ENCODE peak calls at places on chromosomes 11 and 22, in ten cellular contexts. One of them, this sample, is unnamed. For H3K36me3 and H3K27me3, the result is how much of the 10 kb centered on the place peaks cover.

GRCh38 chr22:44783581-44783980 is 31.2 kb downstream of the ARHGAP8 start:
- DNase-seq in SJSA1: no peak
- DNase-seq in endodermal cell: no peak
- DNase-seq in ovary: no peak
- DNase-seq in colonic mucosa: peak
- DNase-seq in GM12878: no peak
- DNase-seq in endothelial cell of umbilical vein: no peak
- DNase-seq in H7: peak
- DNase-seq in HAP-1: no peak
- DNase-seq in mammary epithelial cell: no peak
- DNase-seq in this sample: no peak

GRCh38 chr11:91220476-91221202 is 997.8 kb upstream of the CHORDC1 start:
- DNase-seq in SJSA1: no peak
- DNase-seq in endodermal cell: no peak
- DNase-seq in ovary: no peak
- DNase-seq in colonic mucosa: no peak
- DNase-seq in GM12878: no peak
- DNase-seq in endothelial cell of umbilical vein: no peak
- DNase-seq in H7: no peak
- DNase-seq in HAP-1: no peak
- DNase-seq in mammary epithelial cell: peak
- DNase-seq in this sample: peak

GRCh38 chr11:92227233-92227593 is 2.6 kb downstream of the FAT3 start:
- DNase-seq in SJSA1: no peak
- DNase-seq in endodermal cell: peak
- DNase-seq in ovary: no peak
- DNase-seq in colonic mucosa: no peak
- DNase-seq in GM12878: no peak
- DNase-seq in endothelial cell of umbilical vein: no peak
- DNase-seq in H7: peak
- DNase-seq in HAP-1: no peak
- DNase-seq in mammary epithelial cell: no peak
- DNase-seq in this sample: no peak

GRCh38 chr22:44363980-44364749 is 51.4 kb upstream of the SHISAL1 start:
- DNase-seq in SJSA1: no peak
- DNase-seq in endodermal cell: peak
- DNase-seq in ovary: peak
- DNase-seq in colonic mucosa: no peak
- DNase-seq in GM12878: no peak
- DNase-seq in endothelial cell of umbilical vein: no peak
- DNase-seq in H7: no peak
- DNase-seq in HAP-1: no peak
- DNase-seq in mammary epithelial cell: no peak
- DNase-seq in this sample: no peak

GRCh38 chr11:95699631-95700470 is 89.7 kb downstream of the FAM76B start:
- DNase-seq in SJSA1: no peak
- DNase-seq in endodermal cell: no peak
- DNase-seq in ovary: no peak
- DNase-seq in colonic mucosa: no peak
- DNase-seq in GM12878: no peak
- DNase-seq in endothelial cell of umbilical vein: no peak
- DNase-seq in H7: no peak
- DNase-seq in HAP-1: no peak
- DNase-seq in mammary epithelial cell: peak
- DNase-seq in this sample: peak

GRCh38 chr22:48250286-48250895 is 1487.9 kb downstream of the TBC1D22A start:
- DNase-seq in SJSA1: no peak
- DNase-seq in endodermal cell: peak
- DNase-seq in ovary: no peak
- DNase-seq in colonic mucosa: no peak
- DNase-seq in GM12878: no peak
- DNase-seq in endothelial cell of umbilical vein: no peak
- DNase-seq in H7: no peak
- DNase-seq in HAP-1: no peak
- DNase-seq in mammary epithelial cell: no peak
- DNase-seq in this sample: no peak

GRCh38 chr11:117871160-117871559 is 5.3 kb downstream of the FXYD6 start:
- DNase-seq in SJSA1: no peak
- DNase-seq in endodermal cell: no peak
- DNase-seq in ovary: no peak
- DNase-seq in colonic mucosa: no peak
- DNase-seq in GM12878: no peak
- DNase-seq in endothelial cell of umbilical vein: no peak
- DNase-seq in H7: no peak
- DNase-seq in HAP-1: no peak
- DNase-seq in mammary epithelial cell: no peak
- DNase-seq in this sample: no peak

GRCh38 chr11:94513091-94513490 is 830 bp downstream of the C11orf97 start:
- DNase-seq in SJSA1: no peak
- DNase-seq in endodermal cell: no peak
- DNase-seq in ovary: no peak
- DNase-seq in colonic mucosa: peak
- DNase-seq in GM12878: no peak
- DNase-seq in endothelial cell of umbilical vein: no peak
- DNase-seq in H7: no peak
- DNase-seq in HAP-1: no peak
- DNase-seq in mammary epithelial cell: peak
- DNase-seq in this sample: peak

DNA sequence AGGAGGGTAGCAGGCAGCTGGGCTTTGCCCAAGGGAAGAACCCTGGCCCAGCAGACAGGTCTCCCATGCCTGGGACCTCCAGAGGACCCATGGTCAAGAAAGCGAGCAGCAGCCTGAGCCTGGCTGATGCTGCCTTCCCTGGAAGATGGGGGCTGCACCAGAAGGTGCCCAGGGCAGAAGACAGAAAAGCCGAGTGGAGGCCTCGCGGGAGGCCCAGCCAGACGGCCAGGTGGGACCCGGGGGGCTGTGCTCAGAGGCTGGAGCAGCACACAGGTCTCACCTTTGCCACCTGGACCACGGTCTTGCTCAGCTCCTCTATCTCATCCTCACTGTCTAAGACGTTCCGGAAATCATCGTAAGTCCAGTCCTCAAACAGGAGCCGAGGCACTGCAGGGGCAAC is 10.9 kb downstream of the CHID1 start:
- DNase-seq in SJSA1: no peak
- DNase-seq in endodermal cell: no peak
- DNase-seq in ovary: no peak
- DNase-seq in colonic mucosa: no peak
- DNase-seq in GM12878: no peak
- DNase-seq in endothelial cell of umbilical vein: no peak
- DNase-seq in H7: no peak
- DNase-seq in HAP-1: no peak
- DNase-seq in mammary epithelial cell: no peak
- DNase-seq in this sample: no peak
- H3K36me3 ChIP-seq in SJSA1: under half
- H3K36me3 ChIP-seq in endodermal cell: under half
- H3K36me3 ChIP-seq in ovary: under half
- H3K36me3 ChIP-seq in colonic mucosa: under half
- H3K36me3 ChIP-seq in GM12878: under half
- H3K36me3 ChIP-seq in endothelial cell of umbilical vein: under half
- H3K36me3 ChIP-seq in H7: under half
- H3K36me3 ChIP-seq in HAP-1: half or more
- H3K36me3 ChIP-seq in mammary epithelial cell: under half
- H3K36me3 ChIP-seq in this sample: under half

DNA sequence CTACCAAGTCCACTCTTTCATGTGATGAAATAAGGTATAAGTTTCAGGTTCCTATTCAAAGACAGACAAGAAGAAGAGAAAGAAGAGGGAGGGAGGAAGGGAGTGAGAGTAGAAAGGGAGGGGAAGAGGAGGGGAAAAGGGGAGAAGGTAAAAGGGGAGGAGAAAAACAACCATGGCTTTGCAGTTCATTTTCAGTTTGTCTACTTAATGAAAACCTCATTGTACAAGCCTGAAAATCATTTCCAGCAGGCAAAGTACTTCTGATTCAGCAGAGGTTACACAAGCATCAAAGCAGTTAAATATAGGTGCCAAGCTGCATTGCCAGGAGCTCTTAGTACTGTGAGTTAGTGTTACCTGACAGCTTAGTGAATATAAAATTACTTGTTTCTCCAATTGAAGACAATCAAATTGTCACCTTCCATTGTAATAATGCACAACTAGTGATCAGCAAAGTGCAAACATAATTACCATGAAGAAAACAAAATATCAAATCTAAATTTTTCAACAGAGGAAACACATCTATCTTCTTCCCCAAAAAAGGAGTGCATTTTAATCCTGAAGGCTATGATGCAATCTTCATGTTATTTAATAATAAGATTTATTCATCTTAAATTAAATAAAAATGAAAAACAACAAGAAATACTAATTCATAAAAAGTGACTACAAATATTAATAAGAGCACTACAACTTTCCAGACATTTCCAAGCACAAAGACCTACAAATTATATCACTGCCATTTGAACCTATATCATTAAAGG is 8.2 kb downstream of the SOX6 start:
- DNase-seq in SJSA1: peak
- DNase-seq in endodermal cell: no peak
- DNase-seq in ovary: no peak
- DNase-seq in colonic mucosa: no peak
- DNase-seq in GM12878: no peak
- DNase-seq in endothelial cell of umbilical vein: no peak
- DNase-seq in H7: no peak
- DNase-seq in HAP-1: no peak
- DNase-seq in mammary epithelial cell: peak
- DNase-seq in this sample: peak
- H3K4me3 ChIP-seq in SJSA1: no peak
- H3K4me3 ChIP-seq in endodermal cell: no peak
- H3K4me3 ChIP-seq in ovary: no peak
- H3K4me3 ChIP-seq in colonic mucosa: no peak
- H3K4me3 ChIP-seq in GM12878: no peak
- H3K4me3 ChIP-seq in endothelial cell of umbilical vein: no peak
- H3K4me3 ChIP-seq in H7: no peak
- H3K4me3 ChIP-seq in HAP-1: no peak
- H3K4me3 ChIP-seq in mammary epithelial cell: no peak
- H3K4me3 ChIP-seq in this sample: no peak

GRCh38 chr22:36725366-36726006 is 21.9 kb upstream of the CACNG2 start:
- DNase-seq in SJSA1: no peak
- DNase-seq in endodermal cell: peak
- DNase-seq in ovary: no peak
- DNase-seq in colonic mucosa: no peak
- DNase-seq in GM12878: no peak
- DNase-seq in endothelial cell of umbilical vein: no peak
- DNase-seq in H7: peak
- DNase-seq in HAP-1: no peak
- DNase-seq in mammary epithelial cell: no peak
- DNase-seq in this sample: no peak

GRCh38 chr22:36724836-36725235 is 21.3 kb upstream of the CACNG2 start:
- DNase-seq in SJSA1: no peak
- DNase-seq in endodermal cell: peak
- DNase-seq in ovary: no peak
- DNase-seq in colonic mucosa: no peak
- DNase-seq in GM12878: no peak
- DNase-seq in endothelial cell of umbilical vein: no peak
- DNase-seq in H7: no peak
- DNase-seq in HAP-1: no peak
- DNase-seq in mammary epithelial cell: no peak
- DNase-seq in this sample: no peak

GRCh38 chr22:36727110-36727509 is 23.6 kb upstream of the CACNG2 start:
- DNase-seq in SJSA1: no peak
- DNase-seq in endodermal cell: peak
- DNase-seq in ovary: no peak
- DNase-seq in colonic mucosa: no peak
- DNase-seq in GM12878: no peak
- DNase-seq in endothelial cell of umbilical vein: no peak
- DNase-seq in H7: peak
- DNase-seq in HAP-1: no peak
- DNase-seq in mammary epithelial cell: no peak
- DNase-seq in this sample: no peak

GRCh38 chr22:36727927-36728488 is 24.5 kb upstream of the CACNG2 start:
- DNase-seq in SJSA1: no peak
- DNase-seq in endodermal cell: peak
- DNase-seq in ovary: no peak
- DNase-seq in colonic mucosa: no peak
- DNase-seq in GM12878: no peak
- DNase-seq in endothelial cell of umbilical vein: no peak
- DNase-seq in H7: peak
- DNase-seq in HAP-1: no peak
- DNase-seq in mammary epithelial cell: no peak
- DNase-seq in this sample: no peak

GRCh38 chr22:36726007-36726380 is 22.4 kb upstream of the CACNG2 start:
- DNase-seq in SJSA1: no peak
- DNase-seq in endodermal cell: peak
- DNase-seq in ovary: no peak
- DNase-seq in colonic mucosa: no peak
- DNase-seq in GM12878: no peak
- DNase-seq in endothelial cell of umbilical vein: no peak
- DNase-seq in H7: peak
- DNase-seq in HAP-1: no peak
- DNase-seq in mammary epithelial cell: no peak
- DNase-seq in this sample: no peak
- H3K27me3 ChIP-seq in SJSA1: half or more
- H3K27me3 ChIP-seq in endodermal cell: under half
- H3K27me3 ChIP-seq in ovary: under half
- H3K27me3 ChIP-seq in colonic mucosa: under half
- H3K27me3 ChIP-seq in GM12878: under half
- H3K27me3 ChIP-seq in endothelial cell of umbilical vein: under half
- H3K27me3 ChIP-seq in H7: under half
- H3K27me3 ChIP-seq in HAP-1: under half
- H3K27me3 ChIP-seq in mammary epithelial cell: under half
- H3K27me3 ChIP-seq in this sample: under half

GRCh38 chr11:71462726-71463125 is 9.7 kb downstream of the NADSYN1 start:
- DNase-seq in SJSA1: no peak
- DNase-seq in endodermal cell: no peak
- DNase-seq in ovary: no peak
- DNase-seq in colonic mucosa: no peak
- DNase-seq in GM12878: no peak
- DNase-seq in endothelial cell of umbilical vein: no peak
- DNase-seq in H7: no peak
- DNase-seq in HAP-1: no peak
- DNase-seq in mammary epithelial cell: no peak
- DNase-seq in this sample: no peak

GRCh38 chr11:71463331-71464211 is 10.6 kb downstream of the NADSYN1 start:
- DNase-seq in SJSA1: no peak
- DNase-seq in endodermal cell: no peak
- DNase-seq in ovary: no peak
- DNase-seq in colonic mucosa: no peak
- DNase-seq in GM12878: no peak
- DNase-seq in endothelial cell of umbilical vein: no peak
- DNase-seq in H7: no peak
- DNase-seq in HAP-1: no peak
- DNase-seq in mammary epithelial cell: no peak
- DNase-seq in this sample: no peak

GRCh38 chr11:71467164-71467563 is 14.2 kb downstream of the NADSYN1 start:
- DNase-seq in SJSA1: no peak
- DNase-seq in endodermal cell: no peak
- DNase-seq in ovary: no peak
- DNase-seq in colonic mucosa: no peak
- DNase-seq in GM12878: no peak
- DNase-seq in endothelial cell of umbilical vein: no peak
- DNase-seq in H7: no peak
- DNase-seq in HAP-1: no peak
- DNase-seq in mammary epithelial cell: no peak
- DNase-seq in this sample: peak

GRCh38 chr11:71465054-71465453 is 12.1 kb downstream of the NADSYN1 start:
- DNase-seq in SJSA1: no peak
- DNase-seq in endodermal cell: no peak
- DNase-seq in ovary: no peak
- DNase-seq in colonic mucosa: no peak
- DNase-seq in GM12878: no peak
- DNase-seq in endothelial cell of umbilical vein: no peak
- DNase-seq in H7: no peak
- DNase-seq in HAP-1: no peak
- DNase-seq in mammary epithelial cell: no peak
- DNase-seq in this sample: no peak

DNA sequence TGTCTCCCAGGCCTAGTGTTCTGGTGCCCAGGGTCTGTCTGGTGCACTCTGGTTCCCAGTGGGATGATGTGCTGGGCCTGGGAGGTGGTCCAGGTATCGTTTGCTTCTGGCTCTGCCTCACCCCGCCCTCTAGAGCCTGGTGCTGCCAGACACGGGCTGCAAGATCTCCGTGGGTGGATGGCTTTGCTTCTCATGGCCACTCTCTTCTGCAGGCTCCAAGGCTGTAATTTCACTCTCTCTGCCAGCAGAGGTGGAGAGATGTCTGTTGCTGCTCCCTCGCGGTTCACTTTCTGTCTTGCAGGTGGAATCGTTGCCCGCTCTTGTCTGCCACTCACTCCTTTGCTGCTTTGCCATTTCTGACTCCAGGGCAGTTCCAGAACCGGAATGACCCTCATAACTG is 13.4 kb downstream of the NADSYN1 start:
- DNase-seq in SJSA1: no peak
- DNase-seq in endodermal cell: no peak
- DNase-seq in ovary: no peak
- DNase-seq in colonic mucosa: no peak
- DNase-seq in GM12878: no peak
- DNase-seq in endothelial cell of umbilical vein: no peak
- DNase-seq in H7: no peak
- DNase-seq in HAP-1: no peak
- DNase-seq in mammary epithelial cell: no peak
- DNase-seq in this sample: no peak
- H3K36me3 ChIP-seq in SJSA1: under half
- H3K36me3 ChIP-seq in endodermal cell: under half
- H3K36me3 ChIP-seq in ovary: under half
- H3K36me3 ChIP-seq in colonic mucosa: under half
- H3K36me3 ChIP-seq in GM12878: under half
- H3K36me3 ChIP-seq in endothelial cell of umbilical vein: under half
- H3K36me3 ChIP-seq in H7: under half
- H3K36me3 ChIP-seq in HAP-1: under half
- H3K36me3 ChIP-seq in mammary epithelial cell: under half
- H3K36me3 ChIP-seq in this sample: under half

This sample was measured in bronchial epithelial cell.